ENCODE peak calls at places on chromosomes 1 and 21, in four cellular contexts. C is WERI-Rb-1, Z is fibroblast of lung, X is upper lobe of right lung. Q is an unnamed sample.

GRCh38 chr1:113616201-113616600 is 143.1 kb downstream of the PHTF1 start:
- DNase-seq in X (no peak), Z (peak; percentile 38), C (no peak), Q (no peak)

GRCh38 chr1:86195281-86195680 is 38.7 kb upstream of the COL24A1 start:
- DNase-seq in C (no peak), X (no peak), Z (no peak), Q (no peak)

GRCh38 chr1:9235123-9235513 is 544 bp downstream of the H6PD start:
- DNase-seq in X (no peak), C (peak; percentile 52), Z (peak; percentile 56), Q (peak; percentile 37)

GRCh38 chr21:32597205-32597604 is 11.9 kb upstream of the TCP10L start:
- DNase-seq in X (no peak), Z (peak; percentile 51), C (no peak), Q (peak; percentile 93)

GRCh38 chr1:190043655-190044054 is 434.0 kb downstream of the BRINP3 start:
- DNase-seq in Z (no peak), C (no peak), X (no peak), Q (no peak)

GRCh38 chr1:227351443-227351842 is 33.2 kb upstream of the CDC42BPA start:
- DNase-seq in Z (peak; percentile 67), C (no peak), X (no peak), Q (peak; percentile 8)

GRCh38 chr1:159854101-159854692 is 8.3 kb downstream of the VSIG8 start:
- DNase-seq in C (peak; percentile 51), Z (peak; percentile 53), X (peak; percentile 91), Q (no peak)

GRCh38 chr1:110674337-110675059 is at the start of gene KCNA3:
- DNase-seq in X (peak; percentile 81), Z (no peak), C (no peak), Q (no peak)

GRCh38 chr1:13617773-13618172 is 34.1 kb downstream of the PDPN start:
- DNase-seq in X (no peak), Z (no peak), C (no peak), Q (no peak)

GRCh38 chr1:168180148-168180524 is 1.4 kb downstream of the TIPRL start:
- DNase-seq in C (no peak), Z (no peak), X (no peak), Q (peak; percentile 6)

GRCh38 chr1:75124510-75124909 is 9.7 kb upstream of the LHX8 start:
- DNase-seq in C (no peak), Z (no peak), X (no peak), Q (no peak)

GRCh38 chr21:32507342-32507919 is 77.9 kb downstream of the TCP10L start:
- DNase-seq in Z (no peak), C (no peak), X (no peak), Q (no peak)

GRCh38 chr21:33384851-33385331 is 18.3 kb upstream of the IFNGR2 start:
- DNase-seq in C (no peak), X (no peak), Z (peak; percentile 64), Q (no peak)

GRCh38 chr1:46134660-46135331 is 2.4 kb upstream of the PIK3R3 start:
- DNase-seq in X (no peak), C (no peak), Z (peak; percentile 75), Q (peak; percentile 75)

GRCh38 chr1:156113263-156114004 is 1.1 kb upstream of the LMNA start:
- DNase-seq in Z (no peak), C (no peak), X (no peak), Q (no peak)

GRCh38 chr1:204401747-204402146 is 9.9 kb downstream of the PPP1R15B start:
- DNase-seq in C (no peak), Z (no peak), X (no peak), Q (no peak)

GRCh38 chr1:60589046-60589748 is 493.2 kb upstream of the NFIA start:
- DNase-seq in X (no peak), C (no peak), Z (no peak), Q (no peak)

GRCh38 chr21:42002421-42002958 is 7.7 kb downstream of the ZBTB21 start:
- DNase-seq in C (no peak), X (no peak), Z (peak; percentile 72), Q (peak; percentile 96)

GRCh38 chr1:81304187-81304586 is 496.5 kb upstream of the ADGRL2 start:
- DNase-seq in X (no peak), Z (peak; percentile 40), C (no peak), Q (peak; percentile 27)

GRCh38 chr1:186202174-186202843 is 172.7 kb downstream of the TPR start:
- DNase-seq in C (no peak), Z (peak; percentile 81), X (no peak), Q (no peak)

GRCh38 chr1:151294748-151295462 is 12.8 kb downstream of the ZNF687 start:
- DNase-seq in C (no peak), X (no peak), Z (no peak), Q (no peak)

GRCh38 chr21:39669976-39670671 is 57.4 kb downstream of the B3GALT5 start:
- DNase-seq in Z (no peak), X (no peak), C (no peak), Q (no peak)

GRCh38 chr1:25610822-25611630 is 5.6 kb upstream of the MAN1C1 start:
- DNase-seq in Z (peak; percentile 55), C (peak; percentile 30), X (no peak), Q (peak; percentile 15)
- TF ChIP-seq CTCF in Z (peak; percentile 38), C (peak; percentile 22), X (peak; percentile 17), Q (peak; percentile 64)

DNA sequence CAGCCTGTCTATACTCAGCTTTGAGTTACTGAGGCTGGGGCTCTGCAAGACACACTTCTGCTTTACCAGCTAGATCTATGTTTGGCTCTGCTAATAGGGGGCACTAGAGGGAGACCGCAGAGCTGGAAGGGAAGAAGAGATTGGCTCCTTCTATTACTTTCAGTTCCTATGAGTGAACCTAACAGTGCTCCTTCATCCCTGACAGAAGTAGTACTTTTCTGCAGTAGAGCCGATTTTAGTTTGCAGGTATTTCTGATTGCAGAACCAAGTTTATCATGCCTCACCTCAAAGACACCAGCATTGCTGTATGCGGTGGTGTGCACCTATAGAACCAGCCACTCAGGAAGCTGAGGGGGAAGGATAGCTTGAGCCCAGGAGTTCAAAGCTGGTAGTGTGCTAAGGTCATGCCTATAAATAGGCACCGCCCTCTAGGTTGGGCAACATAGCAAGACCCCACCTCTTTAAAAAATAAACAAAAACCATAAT is 5.7 kb upstream of the ZDHHC18 start:
- DNase-seq in Z (no peak), C (no peak), X (no peak), Q (no peak)
- TF ChIP-seq CTCF in Z (no peak), C (peak; percentile 31), X (peak; percentile 36), Q (no peak)

GRCh38 chr1:108561731-108562326 is 1.9 kb downstream of the EEIG2 start:
- DNase-seq in Z (peak; percentile 14), X (peak; percentile 92), C (peak; percentile 82), Q (no peak)
- TF ChIP-seq CTCF in Z (peak; percentile 12), X (peak; percentile 72), C (peak; percentile 85), Q (peak; percentile 72)

GRCh38 chr1:47332779-47333577 is 612 bp upstream of the CMPK1 start:
- DNase-seq in X (peak; percentile 60), Z (no peak), C (no peak), Q (no peak)

GRCh38 chr1:47334765-47335435 is 1.3 kb downstream of the CMPK1 start:
- DNase-seq in X (no peak), Z (peak; percentile 11), C (no peak), Q (no peak)

GRCh38 chr1:47331875-47332274 is 1.7 kb upstream of the CMPK1 start:
- DNase-seq in Z (no peak), X (no peak), C (no peak), Q (no peak)

GRCh38 chr1:47333578-47333921 is at the start of gene CMPK1:
- DNase-seq in X (peak; percentile 94), C (peak; percentile 90), Z (peak; percentile 84), Q (peak; percentile 84)

DNA sequence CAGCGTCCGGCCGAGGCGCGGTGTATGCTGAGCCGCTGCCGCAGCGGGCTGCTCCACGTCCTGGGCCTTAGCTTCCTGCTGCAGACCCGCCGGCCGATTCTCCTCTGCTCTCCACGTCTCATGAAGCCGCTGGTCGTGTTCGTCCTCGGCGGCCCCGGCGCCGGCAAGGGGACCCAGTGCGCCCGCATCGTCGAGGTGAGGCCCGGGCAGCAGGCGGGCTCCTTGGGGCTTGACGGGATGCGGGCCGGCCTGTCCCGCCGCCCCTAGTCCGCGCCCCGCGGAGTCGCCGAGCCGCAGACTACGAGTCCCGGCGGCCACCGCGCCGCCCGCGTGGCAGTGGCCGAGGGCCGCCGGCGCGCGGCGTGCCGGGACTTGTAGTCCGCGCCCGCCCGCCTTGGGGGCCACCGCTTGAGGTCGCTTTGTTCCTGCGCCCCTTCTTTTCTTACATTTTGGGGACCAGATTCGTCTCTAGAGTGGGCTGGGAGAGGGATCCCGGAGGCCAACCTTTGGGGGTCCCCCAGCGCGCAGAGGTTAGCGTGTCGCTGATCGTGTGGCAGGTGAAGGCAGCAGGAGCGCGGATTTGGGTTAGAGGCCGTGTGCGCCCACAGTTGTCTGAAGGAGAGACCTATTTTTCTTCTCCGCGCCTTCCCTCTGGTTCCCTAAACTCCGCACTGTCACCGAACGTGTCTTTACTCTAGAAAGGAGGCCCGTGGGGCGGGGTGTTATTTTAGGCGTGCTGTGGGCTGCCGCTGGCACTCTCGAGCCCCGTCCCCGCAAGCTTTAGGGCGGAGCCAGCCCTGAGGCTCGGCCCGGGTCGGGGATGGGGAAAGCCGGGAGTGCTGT is 553 bp downstream of the CMPK1 start:
- DNase-seq in X (peak; percentile 92), C (peak; percentile 71), Z (peak; percentile 76), Q (peak; percentile 48)
- TF ChIP-seq CTCF in X (no peak), C (no peak), Z (peak; percentile 35), Q (peak; percentile 62)

DNA sequence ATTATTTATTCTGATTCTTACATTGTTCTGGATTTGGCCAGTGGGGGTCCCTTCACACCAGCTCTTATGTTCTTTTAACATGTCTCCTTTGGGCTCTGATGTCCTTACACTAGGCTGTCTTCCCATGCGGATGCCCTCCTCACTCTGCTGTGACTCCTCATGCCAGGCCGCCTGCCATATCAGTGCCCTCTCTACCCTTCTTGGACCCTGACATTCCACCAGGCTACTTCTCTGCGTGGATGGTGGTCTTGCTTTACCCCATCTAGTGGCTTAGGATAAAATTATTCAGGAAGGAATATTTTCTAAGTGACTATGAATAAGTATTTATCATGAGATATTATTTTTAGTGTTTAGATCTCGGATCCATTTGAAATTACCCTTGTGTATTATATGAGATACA is 21.2 kb downstream of the ATF6 start:
- DNase-seq in C (no peak), Z (no peak), X (no peak), Q (no peak)
- TF ChIP-seq CTCF in C (peak; percentile 11), Z (no peak), X (no peak), Q (peak; percentile 63)